ENCODE peak calls at places on chromosomes 7 and 10, in seven cellular contexts. C is SK-N-SH, L is HepG2, U is HCT116, N is H1, T is K562, M is GM12878. K is an unnamed sample. For H3K27me3, the result is how much of the 10 kb centered on the place peaks cover.

GRCh38 chr10:34236927-34237326 is 578.2 kb downstream of the PARD3 start:
- DNase-seq in N (no peak), L (no peak), U (no peak), C (no peak), T (no peak), M (no peak), K (no peak)

GRCh38 chr7:151756076-151756731 is 120.7 kb downstream of the PRKAG2 start:
- DNase-seq in M (no peak), L (no peak), T (peak), N (no peak), U (peak), C (no peak), K (no peak)

GRCh38 chr7:54778166-54778565 is 19.2 kb upstream of the SEC61G start:
- DNase-seq in C (no peak), L (no peak), M (no peak), U (no peak), T (no peak), N (no peak), K (no peak)

GRCh38 chr10:86815035-86815617 is 58.7 kb downstream of the BMPR1A start:
- DNase-seq in N (no peak), C (no peak), U (no peak), M (no peak), T (no peak), L (no peak), K (no peak)

GRCh38 chr10:28991738-28992270 is 297.1 kb upstream of the LYZL1 start:
- DNase-seq in C (peak), L (peak), M (no peak), T (peak), U (peak), N (peak), K (peak)

GRCh38 chr7:100435401-100436304 is 644 bp downstream of the PPP1R35 start:
- DNase-seq in M (no peak), U (no peak), T (peak), N (no peak), L (no peak), C (peak), K (no peak)

GRCh38 chr10:69786791-69787190 is 14.9 kb upstream of the COL13A1 start:
- DNase-seq in U (no peak), L (no peak), N (no peak), C (no peak), T (no peak), M (no peak), K (peak)

GRCh38 chr7:31926991-31927584 is 143.1 kb downstream of the PDE1C start:
- DNase-seq in U (no peak), N (no peak), T (no peak), L (no peak), M (no peak), C (no peak), K (no peak)

GRCh38 chr10:31368724-31369123 is 49.7 kb downstream of the ZEB1 start:
- DNase-seq in N (no peak), T (no peak), C (no peak), U (no peak), L (no peak), M (no peak), K (no peak)

GRCh38 chr7:142873281-142873784 is 12.2 kb downstream of the TRPV6 start:
- DNase-seq in T (peak), L (no peak), M (no peak), N (no peak), C (peak), U (peak), K (peak)

GRCh38 chr10:119826777-119827176 is 45.9 kb downstream of the MCMBP start:
- DNase-seq in C (no peak), U (no peak), L (no peak), N (no peak), M (no peak), T (no peak), K (no peak)

GRCh38 chr10:110698340-110698739 is 54.2 kb downstream of the RBM20 start:
- DNase-seq in L (no peak), N (no peak), U (no peak), C (no peak), T (no peak), M (no peak), K (no peak)

GRCh38 chr7:45157653-45158401 is at the start of gene RAMP3:
- DNase-seq in U (no peak), L (no peak), C (peak), M (no peak), N (no peak), T (peak), K (no peak)

GRCh38 chr7:33072471-33072870 is 9.9 kb upstream of the NT5C3A start:
- DNase-seq in N (no peak), U (no peak), C (no peak), L (peak), M (no peak), T (no peak), K (no peak)

GRCh38 chr10:47141349-47141748 is 158.6 kb upstream of the GDF10 start:
- DNase-seq in M (no peak), U (no peak), L (no peak), T (no peak), N (no peak), C (no peak), K (no peak)

GRCh38 chr7:5597772-5598171 is 174.1 kb upstream of the TNRC18 start:
- DNase-seq in L (no peak), T (no peak), M (no peak), N (no peak), U (no peak), C (no peak), K (no peak)

GRCh38 chr10:58462863-58463507 is 49.7 kb upstream of the BICC1 start:
- DNase-seq in N (no peak), M (no peak), U (no peak), T (no peak), L (no peak), C (no peak), K (no peak)

GRCh38 chr10:54131833-54132232 is 669.2 kb downstream of the PCDH15 start:
- DNase-seq in T (no peak), L (no peak), M (peak), C (no peak), N (no peak), U (no peak), K (no peak)

GRCh38 chr7:7169296-7169695 is 13.0 kb upstream of the C1GALT1 start:
- DNase-seq in N (no peak), L (no peak), M (no peak), U (no peak), C (no peak), T (no peak), K (no peak)

GRCh38 chr7:2488272-2488645 is 12.1 kb upstream of the GRIFIN start:
- DNase-seq in T (no peak), M (no peak), L (no peak), C (no peak), U (no peak), N (no peak), K (no peak)

GRCh38 chr7:25437308-25437707 is 209.0 kb upstream of the NPVF start:
- DNase-seq in T (no peak), N (no peak), L (no peak), C (no peak), U (no peak), M (no peak), K (no peak)

GRCh38 chr7:128158370-128158769 is 82.7 kb upstream of the LEP start:
- DNase-seq in C (no peak), L (no peak), U (no peak), T (no peak), N (no peak), M (no peak), K (no peak)

GRCh38 chr7:128869138-128869943 is 6.7 kb downstream of the ATP6V1F start:
- DNase-seq in T (peak), L (no peak), C (peak), M (no peak), U (no peak), N (no peak), K (no peak)

GRCh38 chr7:159065151-159065550 is 79.5 kb downstream of the VIPR2 start:
- DNase-seq in N (no peak), M (no peak), U (no peak), C (no peak), T (no peak), L (no peak), K (no peak)

GRCh38 chr10:58776613-58777318 is 264.1 kb downstream of the BICC1 start:
- DNase-seq in L (no peak), C (no peak), M (no peak), U (no peak), T (no peak), N (no peak), K (no peak)

GRCh38 chr10:9382199-9382598 is 1327.7 kb downstream of the GATA3 start:
- DNase-seq in M (no peak), C (no peak), T (no peak), N (no peak), U (no peak), L (no peak), K (no peak)

GRCh38 chr7:4026941-4027340 is 655.2 kb upstream of the FOXK1 start:
- DNase-seq in L (no peak), M (no peak), U (no peak), N (no peak), C (no peak), T (no peak), K (no peak)

GRCh38 chr10:89352039-89352597 is 24.3 kb downstream of the IFIT3 start:
- DNase-seq in M (no peak), C (no peak), U (peak), N (no peak), L (peak), T (no peak), K (no peak)

GRCh38 chr10:123748711-123749110 is 82.6 kb downstream of the GPR26 start:
- DNase-seq in N (no peak), U (no peak), T (no peak), M (no peak), C (no peak), L (no peak), K (no peak)

GRCh38 chr7:108805808-108806397 is 236.2 kb downstream of the DNAJB9 start:
- DNase-seq in T (peak), C (peak), N (no peak), L (peak), M (no peak), U (peak), K (peak)

GRCh38 chr10:78458983-78459638 is 425.4 kb downstream of the RPS24 start:
- DNase-seq in L (peak), C (no peak), N (no peak), T (peak), U (no peak), M (no peak), K (no peak)

GRCh38 chr10:75716506-75716905 is 285.1 kb downstream of the LRMDA start:
- DNase-seq in U (no peak), C (no peak), M (no peak), T (no peak), N (no peak), L (no peak), K (no peak)

GRCh38 chr10:22630229-22631174 is 83.9 kb downstream of the PIP4K2A start:
- DNase-seq in L (no peak), C (no peak), U (no peak), T (peak), N (no peak), M (peak), K (no peak)

GRCh38 chr10:22628309-22628708 is 86.1 kb downstream of the PIP4K2A start:
- DNase-seq in C (no peak), U (no peak), N (no peak), L (no peak), T (no peak), M (no peak), K (no peak)

GRCh38 chr10:22631185-22631584 is 83.2 kb downstream of the PIP4K2A start:
- DNase-seq in T (no peak), U (no peak), C (no peak), N (no peak), L (no peak), M (no peak), K (no peak)

GRCh38 chr10:22629126-22629525 is 85.3 kb downstream of the PIP4K2A start:
- DNase-seq in C (no peak), M (no peak), T (no peak), L (no peak), N (no peak), U (no peak), K (no peak)

GRCh38 chr10:22629843-22630228 is 84.5 kb downstream of the PIP4K2A start:
- DNase-seq in C (no peak), T (no peak), U (no peak), L (no peak), N (no peak), M (peak), K (no peak)
- H3K9ac ChIP-seq in C (no peak), T (no peak), U (no peak), L (no peak), N (no peak), M (peak), K (no peak)

GRCh38 chr10:131949041-131949862 is 32.5 kb downstream of the BNIP3 start:
- DNase-seq in C (no peak), U (no peak), T (no peak), N (no peak), L (no peak), M (no peak), K (no peak)

GRCh38 chr10:131948501-131948900 is 33.2 kb downstream of the BNIP3 start:
- DNase-seq in L (no peak), U (no peak), C (no peak), T (no peak), M (no peak), N (no peak), K (no peak)

GRCh38 chr10:131947631-131948347 is 33.9 kb downstream of the BNIP3 start:
- DNase-seq in T (no peak), N (no peak), C (no peak), L (no peak), M (no peak), U (no peak), K (no peak)

GRCh38 chr10:131946880-131947279 is 34.8 kb downstream of the BNIP3 start:
- DNase-seq in N (no peak), L (no peak), U (no peak), C (no peak), M (no peak), T (no peak), K (no peak)

DNA sequence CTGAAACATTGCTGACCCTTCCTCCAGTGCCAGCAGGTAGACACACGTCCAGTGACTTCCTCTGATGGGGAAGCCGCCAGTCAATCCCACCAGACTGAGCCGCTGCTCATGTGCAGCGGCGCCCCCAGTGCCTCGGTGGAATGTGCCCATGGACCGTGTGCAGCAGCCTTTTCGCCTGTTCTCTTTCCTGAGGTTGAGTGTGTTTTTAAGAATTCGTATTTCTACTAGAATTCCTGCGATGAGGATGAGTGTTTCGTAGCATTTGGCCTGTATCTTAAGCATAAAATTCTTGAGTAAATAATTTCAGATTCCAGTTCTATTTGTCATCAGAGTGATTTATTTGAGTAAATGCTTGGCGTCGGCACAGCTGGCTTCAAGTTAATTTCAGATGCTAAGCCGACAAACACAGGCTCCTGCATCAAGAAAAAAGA is 35.4 kb downstream of the BNIP3 start:
- DNase-seq in C (no peak), T (no peak), N (no peak), M (no peak), L (no peak), U (no peak), K (no peak)
- TF ChIP-seq YY1 in C (no peak), T (no peak), N (no peak), M (no peak), L (no peak), U (no peak), K (no peak)

GRCh38 chr10:98030991-98031431 is 590 bp upstream of the CRTAC1 start:
- DNase-seq in M (no peak), L (no peak), U (no peak), T (no peak), C (peak), N (no peak), K (no peak)

GRCh38 chr10:98031440-98031839 is 1.0 kb upstream of the CRTAC1 start:
- DNase-seq in U (no peak), T (no peak), C (no peak), M (no peak), L (no peak), N (no peak), K (no peak)

GRCh38 chr10:98035599-98035998 is 5.2 kb upstream of the CRTAC1 start:
- DNase-seq in C (no peak), N (no peak), L (no peak), U (no peak), T (no peak), M (no peak), K (no peak)

GRCh38 chr10:98030093-98030821 is at the start of gene CRTAC1:
- DNase-seq in U (no peak), T (no peak), L (no peak), N (peak), C (peak), M (no peak), K (peak)

GRCh38 chr10:98033515-98033914 is 3.1 kb upstream of the CRTAC1 start:
- DNase-seq in T (no peak), N (no peak), C (no peak), L (no peak), M (no peak), U (no peak), K (no peak)
- H3K27me3 ChIP-seq in T (under half), N (half or more), C (under half), L (half or more), M (under half), U (half or more), K (half or more)

GRCh38 chr7:139587535-139587934 is 64.0 kb downstream of the CLEC2L start:
- DNase-seq in N (no peak), C (no peak), L (no peak), T (no peak), U (no peak), M (no peak), K (no peak)

GRCh38 chr7:139582130-139582650 is 58.7 kb downstream of the CLEC2L start:
- DNase-seq in T (no peak), M (no peak), L (no peak), C (no peak), N (no peak), U (no peak), K (no peak)

GRCh38 chr7:139586286-139586685 is 62.8 kb downstream of the CLEC2L start:
- DNase-seq in M (no peak), T (no peak), L (no peak), U (no peak), C (no peak), N (no peak), K (no peak)

GRCh38 chr7:139582671-139583155 is 59.2 kb downstream of the CLEC2L start:
- DNase-seq in L (no peak), N (no peak), U (no peak), C (no peak), T (no peak), M (no peak), K (no peak)

DNA sequence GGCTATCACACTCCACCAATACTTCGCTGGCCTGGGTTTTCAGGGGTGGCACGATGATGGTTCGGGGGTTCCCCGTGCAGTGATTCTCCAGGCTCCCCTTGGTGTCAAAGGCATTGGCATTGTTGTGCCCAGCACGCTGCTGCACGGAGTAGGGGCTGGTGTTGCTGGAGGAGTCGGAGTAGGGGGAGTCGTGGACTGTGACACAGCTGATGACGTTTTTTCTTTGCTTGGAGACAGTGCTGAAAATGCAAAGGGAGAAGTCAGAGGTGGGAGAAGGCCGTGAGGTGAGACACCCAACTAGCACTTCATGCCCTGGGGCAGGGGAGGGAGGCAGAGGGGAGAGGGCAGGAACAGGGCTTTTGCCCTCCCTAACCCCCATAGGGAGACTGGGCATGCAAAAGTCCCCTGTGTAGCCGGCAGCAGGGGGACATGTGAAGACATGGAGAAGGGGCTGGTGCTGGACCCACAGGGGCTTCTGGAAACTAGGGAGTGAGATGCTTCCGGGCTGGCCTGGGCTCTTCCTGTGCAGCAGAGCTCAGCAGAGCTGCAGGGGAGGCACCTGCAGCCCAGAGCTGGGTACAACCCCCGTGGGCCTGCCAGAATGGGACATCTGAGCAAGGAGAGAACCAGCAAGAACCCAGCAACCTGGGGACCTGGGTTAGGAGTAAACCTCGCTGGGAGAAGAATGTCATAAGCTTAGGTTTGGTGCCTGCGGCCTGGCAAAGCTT is 60.5 kb downstream of the CLEC2L start:
- DNase-seq in L (no peak), M (no peak), T (no peak), U (no peak), C (no peak), N (no peak), K (no peak)
- H3K9ac ChIP-seq in L (no peak), M (no peak), T (no peak), U (no peak), C (no peak), N (no peak), K (no peak)

DNA sequence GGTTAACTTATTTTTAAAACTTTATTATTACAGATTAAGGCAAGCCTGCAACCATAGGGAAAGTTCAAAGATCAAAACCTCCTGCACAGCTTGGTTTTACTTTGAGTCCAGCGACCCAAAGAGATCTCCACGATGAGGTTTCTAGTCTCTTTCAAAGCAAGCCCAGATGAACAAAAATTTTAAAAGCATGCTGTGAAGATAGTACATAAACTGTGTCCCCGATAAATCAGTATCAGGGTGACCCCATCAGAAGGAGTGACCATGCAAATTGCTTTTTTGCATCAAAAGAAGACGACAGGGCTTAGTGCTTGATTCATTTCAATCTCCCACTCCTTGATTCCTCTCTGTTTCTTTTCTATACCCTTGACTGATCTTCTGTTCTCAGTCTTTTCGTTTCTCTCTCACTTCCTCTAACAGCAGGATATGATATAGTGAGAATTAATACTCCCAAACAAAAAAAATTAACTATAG is 16.0 kb upstream of the DNTT start:
- DNase-seq in U (no peak), L (no peak), C (no peak), M (peak), T (no peak), N (no peak), K (no peak)
- TF ChIP-seq YY1 in U (no peak), L (no peak), C (no peak), M (no peak), T (no peak), N (no peak), K (no peak)

K was measured in NT2/D1.